ENCODE peak calls at places on chromosomes 1 and 21, in four cellular contexts. M is GM12878, O is K562, N is HL-60. Z is an unnamed sample.

GRCh38 chr1:228544921-228545591 is 57.9 kb downstream of the RNF187 start:
- DNase-seq in M (no peak), N (no peak), O (no peak), Z (no peak)

GRCh38 chr1:183493540-183494245 is 21.4 kb downstream of the SMG7 start:
- DNase-seq in M (no peak), N (no peak), O (no peak), Z (no peak)

GRCh38 chr1:205214756-205215155 is 3.3 kb upstream of the DSTYK start:
- DNase-seq in O (no peak), N (peak), M (no peak), Z (no peak)

GRCh38 chr1:16131636-16132324 is 24.1 kb downstream of the EPHA2 start:
- DNase-seq in O (no peak), M (no peak), N (no peak), Z (no peak)

GRCh38 chr1:64242895-64243756 is 39.7 kb downstream of the UBE2U start:
- DNase-seq in N (peak), M (no peak), O (peak), Z (no peak)

GRCh38 chr1:155962599-155963211 is 15.6 kb downstream of the ARHGEF2 start:
- DNase-seq in N (no peak), M (no peak), O (no peak), Z (no peak)

GRCh38 chr21:43910460-43910859 is 45.4 kb downstream of the AGPAT3 start:
- DNase-seq in N (no peak), O (peak), M (no peak), Z (no peak)

GRCh38 chr21:43295016-43295958 is 126.5 kb downstream of the CRYAA start:
- DNase-seq in M (no peak), O (no peak), N (no peak), Z (no peak)

GRCh38 chr1:114033219-114033706 is 54.0 kb downstream of the OLFML3 start:
- DNase-seq in O (peak), M (no peak), N (peak), Z (no peak)

GRCh38 chr1:114033961-114034360 is 54.7 kb downstream of the OLFML3 start:
- DNase-seq in O (no peak), M (no peak), N (no peak), Z (no peak)

GRCh38 chr1:114034561-114035303 is 55.5 kb downstream of the OLFML3 start:
- DNase-seq in N (no peak), M (no peak), O (no peak), Z (no peak)

GRCh38 chr1:114035304-114035700 is 56.0 kb downstream of the OLFML3 start:
- DNase-seq in O (no peak), N (no peak), M (no peak), Z (no peak)

DNA sequence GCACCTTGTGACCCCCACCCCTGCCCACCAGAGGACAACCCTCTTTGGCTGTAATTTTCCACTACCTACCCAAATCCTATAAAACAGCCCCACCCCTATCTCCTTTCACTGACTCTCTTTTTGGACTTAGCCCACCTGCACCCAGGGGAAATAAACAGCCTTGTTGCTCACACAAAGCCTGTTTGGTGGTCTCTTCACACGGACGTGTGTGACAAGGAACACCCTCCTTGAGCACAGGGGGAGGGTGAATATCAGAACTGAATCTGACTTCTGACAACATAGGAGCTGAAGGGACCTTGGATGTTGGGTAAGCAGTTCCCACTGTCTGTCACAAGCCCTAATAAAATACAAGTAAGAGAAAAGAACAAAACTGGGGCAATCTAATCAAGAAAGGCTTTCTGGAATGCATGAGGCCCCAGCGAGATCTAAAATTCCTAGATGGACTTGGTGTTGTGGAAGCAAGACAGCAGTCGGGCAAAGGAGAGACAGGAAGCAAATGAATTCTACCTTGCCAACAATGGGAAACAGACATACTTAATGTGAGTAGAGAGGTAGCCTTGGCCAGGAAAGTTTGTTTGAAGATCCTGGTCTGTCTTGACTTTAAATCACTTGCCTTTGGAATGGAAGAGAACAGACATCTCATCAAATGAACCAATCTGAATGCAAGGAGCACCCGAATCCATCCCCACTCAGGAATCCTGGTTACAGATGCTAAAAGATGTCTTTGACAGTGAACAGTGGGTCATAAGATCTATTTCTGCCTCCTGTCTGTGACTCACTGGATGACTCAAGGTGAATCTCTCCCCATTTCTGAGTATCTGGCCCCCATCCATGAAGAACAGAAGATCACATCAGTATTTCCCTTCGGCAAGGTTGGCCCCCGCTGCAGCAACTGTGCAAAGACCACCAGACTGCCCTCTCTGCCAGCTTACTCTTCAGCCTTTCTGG is 53.3 kb downstream of the OLFML3 start:
- DNase-seq in M (no peak), N (no peak), O (no peak), Z (no peak)
- TF ChIP-seq SPI1 in M (no peak), N (no peak), O (no peak), Z (no peak)

DNA sequence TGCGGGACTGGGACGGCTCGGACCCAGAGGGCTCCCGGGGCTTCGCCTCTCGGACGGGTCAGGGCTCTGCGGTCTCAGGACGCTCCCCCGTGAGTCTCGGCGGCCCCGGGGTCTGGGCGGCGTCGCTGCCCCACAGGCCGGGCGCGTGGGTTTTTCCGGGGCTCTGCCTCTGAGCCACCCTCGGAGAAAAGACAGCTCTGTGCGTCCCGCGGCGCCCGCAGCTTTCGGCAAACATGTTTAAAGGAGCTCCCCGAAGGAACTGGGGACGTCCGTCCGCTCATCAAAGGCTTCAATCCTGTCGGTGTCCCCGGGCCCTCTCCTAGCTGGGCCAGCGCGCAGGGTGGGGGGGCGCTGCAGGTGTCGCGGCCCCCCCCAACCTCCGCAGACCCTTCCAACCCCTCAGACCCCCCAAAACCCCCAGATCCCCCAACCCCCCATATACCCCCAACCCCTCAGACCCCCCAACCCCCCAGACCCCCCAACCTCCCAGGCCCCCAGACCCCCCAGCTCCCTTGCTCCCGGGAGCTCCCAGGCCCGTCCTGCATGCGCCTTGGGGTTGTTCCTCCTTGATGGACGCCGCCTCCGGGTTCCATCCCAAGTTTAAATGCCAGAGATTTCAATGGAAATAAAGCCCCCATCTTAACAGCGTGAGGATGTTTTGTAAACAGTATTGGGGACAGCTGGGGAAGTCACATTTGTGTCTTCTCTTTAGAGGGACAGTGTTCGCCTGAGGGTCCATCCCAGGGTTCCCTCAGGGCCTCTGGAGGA is 996 bp upstream of the C1orf159 start:
- DNase-seq in N (no peak), O (no peak), M (no peak), Z (no peak)
- TF ChIP-seq SPI1 in N (no peak), O (no peak), M (no peak), Z (no peak)

GRCh38 chr1:43537423-43538142 is 6.9 kb downstream of the PTPRF start:
- DNase-seq in M (no peak), N (no peak), O (no peak), Z (no peak)
- TF ChIP-seq SPI1 in M (no peak), N (no peak), O (no peak), Z (no peak)

DNA sequence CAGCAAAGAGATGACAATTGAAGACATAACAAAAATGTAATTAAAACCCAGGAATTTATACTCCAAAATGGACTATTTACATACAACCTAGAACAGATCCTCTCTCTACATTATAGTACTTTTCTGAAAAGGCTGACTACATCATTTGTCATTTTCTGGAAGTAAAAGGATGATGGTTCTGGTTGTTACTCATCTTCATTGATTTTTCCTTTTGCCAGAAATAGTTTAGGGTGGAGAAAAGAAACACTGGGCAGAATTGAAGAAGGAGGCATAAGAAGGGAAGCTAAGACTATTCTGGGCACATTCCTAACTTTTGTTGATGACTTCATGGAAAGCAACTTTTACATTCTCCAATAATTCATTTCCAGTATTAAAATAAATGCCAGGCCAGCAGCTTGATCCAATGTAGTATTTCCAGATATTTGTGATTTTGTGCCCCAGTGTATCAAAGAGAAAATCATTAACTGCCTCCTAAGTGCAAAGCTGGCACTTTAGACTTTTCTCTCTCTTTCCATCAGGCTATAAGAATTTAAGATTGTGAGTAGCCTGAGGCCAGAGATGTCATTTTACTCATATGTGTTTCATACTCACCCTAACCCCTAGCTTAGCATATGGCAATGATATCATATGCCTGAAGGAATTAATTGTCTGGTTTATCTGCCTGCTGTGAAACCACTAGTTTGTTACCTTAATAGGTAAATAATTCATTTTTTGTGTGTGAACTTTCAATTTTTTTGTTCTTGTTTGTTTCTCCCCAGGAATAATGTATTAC is 369.5 kb upstream of the LYPLAL1 start:
- DNase-seq in O (no peak), M (no peak), N (no peak), Z (no peak)
- TF ChIP-seq SPI1 in O (no peak), M (no peak), N (no peak), Z (no peak)

DNA sequence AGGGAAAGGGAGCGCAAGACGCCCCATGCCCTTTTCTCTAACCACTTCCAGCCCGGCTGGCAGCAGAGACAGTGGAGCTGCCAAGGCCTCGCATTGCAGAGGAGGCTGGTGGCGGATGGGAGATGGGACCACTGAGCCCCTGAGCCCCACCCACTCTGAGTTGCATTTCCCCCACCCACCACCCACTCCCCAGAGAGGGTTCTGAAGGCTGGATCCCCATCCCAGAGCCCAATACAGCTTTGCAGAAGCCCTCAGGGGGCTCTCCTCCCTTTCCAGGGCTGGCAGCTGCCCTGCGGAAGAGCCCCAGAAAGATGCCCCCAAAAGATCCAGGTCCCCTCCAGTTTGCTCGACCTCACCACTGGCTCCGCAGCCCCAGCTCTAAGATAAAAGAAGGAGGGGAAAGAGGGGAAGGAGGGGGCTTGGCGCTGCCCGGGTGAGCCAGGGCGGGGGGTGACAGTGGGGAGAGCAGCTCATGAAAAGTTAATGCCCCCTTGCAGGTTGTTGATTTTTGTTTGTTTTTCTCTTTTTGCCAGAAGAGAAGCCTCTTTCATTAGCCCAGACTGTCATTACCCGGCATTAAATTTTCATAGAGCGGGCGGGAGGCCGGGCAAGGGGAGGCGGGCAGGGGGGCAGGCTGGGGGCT is 38.4 kb upstream of the CASZ1 start:
- DNase-seq in N (no peak), M (no peak), O (no peak), Z (no peak)
- TF ChIP-seq SPI1 in N (no peak), M (no peak), O (no peak), Z (no peak)

GRCh38 chr1:169859001-169859400 is 34.7 kb downstream of the SCYL3 start:
- DNase-seq in M (no peak), O (no peak), N (no peak), Z (no peak)
- TF ChIP-seq SPI1 in M (no peak), O (no peak), N (no peak), Z (no peak)

GRCh38 chr1:80202118-80202517 is 1195.6 kb upstream of the ADGRL4 start:
- DNase-seq in O (no peak), N (no peak), M (no peak), Z (no peak)
- TF ChIP-seq SPI1 in O (no peak), N (no peak), M (no peak), Z (no peak)

DNA sequence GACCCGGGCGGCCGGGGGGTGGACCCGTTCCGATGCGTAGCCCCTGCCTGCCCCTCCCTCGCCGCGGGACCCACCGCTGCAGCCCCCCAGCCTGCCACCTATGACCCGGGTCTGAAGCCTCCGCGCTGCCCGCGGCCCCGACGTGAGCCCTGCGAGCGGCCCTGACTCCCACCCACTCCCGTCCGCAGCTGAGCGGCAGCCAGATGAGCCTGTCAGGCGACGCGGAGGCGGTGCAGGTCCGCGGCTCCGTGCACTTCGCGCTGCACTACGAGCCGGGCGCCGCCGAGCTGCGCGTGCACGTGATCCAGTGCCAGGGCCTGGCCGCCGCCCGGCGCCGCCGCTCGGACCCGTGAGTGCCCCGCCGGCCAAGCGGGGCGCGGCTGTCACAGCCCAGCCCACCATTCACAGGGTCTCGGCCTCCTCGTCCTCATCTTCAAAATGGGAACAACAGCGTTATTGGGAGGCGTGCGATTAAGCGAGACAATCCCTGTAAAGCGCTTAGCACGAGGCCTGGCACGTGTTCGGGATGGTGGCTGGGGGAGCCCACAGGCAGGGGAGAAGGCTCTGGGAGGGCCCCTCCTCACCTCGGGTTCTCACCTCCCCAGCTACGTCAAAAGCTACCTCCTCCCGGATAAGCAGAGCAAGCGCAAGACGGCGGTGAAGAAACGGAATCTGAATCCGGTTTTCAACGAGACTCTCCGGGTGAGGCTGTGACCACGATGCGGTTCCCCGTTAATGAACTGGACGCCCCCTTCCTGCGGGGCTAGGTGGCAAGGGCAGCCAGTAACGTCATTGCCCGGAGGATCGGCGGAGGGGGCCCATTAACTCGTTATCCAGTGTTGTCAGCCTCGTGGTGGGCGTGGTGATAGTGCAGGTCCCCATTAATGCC is 8.2 kb downstream of the SYTL1 start:
- DNase-seq in M (no peak), N (no peak), O (no peak), Z (no peak)
- TF ChIP-seq SPI1 in M (no peak), N (no peak), O (no peak), Z (no peak)

DNA sequence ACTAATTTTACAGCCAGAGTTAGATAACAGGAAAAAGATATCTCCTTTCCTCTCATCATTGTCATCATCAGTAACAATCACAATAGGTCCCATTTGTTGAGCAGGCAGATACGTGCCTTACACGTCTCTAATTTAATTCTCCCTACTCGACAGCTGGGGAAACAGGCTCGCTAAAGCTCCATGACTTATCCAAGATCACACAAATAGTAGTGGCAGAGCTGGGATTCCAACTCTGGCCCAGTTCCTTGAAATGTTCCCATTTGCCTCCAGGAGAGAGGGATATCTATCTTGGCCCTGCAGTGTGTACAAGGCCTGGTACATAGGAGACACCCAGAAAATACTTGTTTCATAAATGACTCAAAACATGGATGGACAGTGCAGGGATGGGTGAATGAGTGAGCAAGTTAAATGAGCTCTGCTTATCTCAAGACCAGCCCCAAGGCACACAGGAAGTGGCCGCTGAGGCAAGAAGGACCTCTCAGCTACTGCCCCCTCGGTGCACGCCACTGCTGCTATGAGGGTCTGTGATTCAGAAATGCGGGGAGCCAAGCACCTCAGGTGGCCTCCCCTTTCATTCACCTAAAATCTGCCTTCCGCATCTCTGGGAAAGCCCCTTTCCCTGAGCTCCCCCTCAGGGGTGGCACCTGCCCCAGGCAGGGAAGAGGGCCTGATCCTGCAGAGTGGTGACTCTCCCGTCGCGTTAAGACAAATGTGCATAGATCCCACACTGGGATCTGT is 3.7 kb downstream of the KCNN3 start:
- DNase-seq in O (no peak), M (no peak), N (no peak), Z (no peak)
- TF ChIP-seq SPI1 in O (peak), M (no peak), N (no peak), Z (no peak)

DNA sequence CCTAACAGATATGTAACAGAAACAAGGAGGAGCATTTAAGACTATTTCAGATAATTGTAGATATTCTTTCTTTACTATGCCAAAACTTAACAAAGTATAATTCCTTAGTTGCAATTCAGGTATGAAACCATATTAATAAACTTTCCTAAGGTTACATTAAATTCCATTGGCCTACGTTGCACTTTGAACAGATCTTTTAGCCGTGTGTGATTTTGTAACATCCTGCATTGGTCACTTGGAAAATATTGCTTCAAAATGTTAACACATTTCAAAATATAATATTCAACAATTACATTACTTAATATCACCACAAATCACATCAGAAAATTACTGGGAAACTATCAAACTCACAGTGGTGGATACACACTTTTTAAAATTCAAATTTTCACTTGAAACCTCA is 20.2 kb downstream of the ETS2 start:
- DNase-seq in N (no peak), M (no peak), O (no peak), Z (no peak)
- TF ChIP-seq SPI1 in N (no peak), M (no peak), O (no peak), Z (no peak)